ENCODE peak calls at places on chromosomes 12 and 14, in four cellular contexts. One of them, this sample, is unnamed.
A peak's percentile ranks its signal among the peaks of the same experiment; 100 is the strongest.

GRCh38 chr12:95605087-95605486 is 53.8 kb upstream of the USP44 start:
- DNase-seq in GM23248: peak; percentile 40
- DNase-seq in CD8-positive, alpha-beta T cell: no peak
- DNase-seq in tibial artery: no peak
- DNase-seq in this sample: no peak

GRCh38 chr12:29599397-29599796 is 101.9 kb upstream of the OVCH1 start:
- DNase-seq in tibial artery: no peak
- DNase-seq in CD8-positive, alpha-beta T cell: no peak
- DNase-seq in GM23248: peak; percentile 83
- DNase-seq in this sample: no peak

GRCh38 chr14:105162374-105162979 is 6.1 kb downstream of the JAG2 start:
- DNase-seq in tibial artery: no peak
- DNase-seq in GM23248: no peak
- DNase-seq in CD8-positive, alpha-beta T cell: no peak
- DNase-seq in this sample: peak; percentile 17

GRCh38 chr12:14261096-14261495 is 104.4 kb upstream of the ATF7IP start:
- DNase-seq in CD8-positive, alpha-beta T cell: no peak
- DNase-seq in tibial artery: no peak
- DNase-seq in GM23248: no peak
- DNase-seq in this sample: no peak

GRCh38 chr12:96033549-96034389 is 1.6 kb downstream of the LTA4H start:
- DNase-seq in CD8-positive, alpha-beta T cell: no peak
- DNase-seq in GM23248: no peak
- DNase-seq in tibial artery: no peak
- DNase-seq in this sample: no peak

GRCh38 chr12:76685246-76685678 is 78.7 kb upstream of the ZDHHC17 start:
- DNase-seq in tibial artery: no peak
- DNase-seq in CD8-positive, alpha-beta T cell: no peak
- DNase-seq in GM23248: peak; percentile 56
- DNase-seq in this sample: peak; percentile 16

GRCh38 chr12:7479784-7480183 is 23.8 kb downstream of the CD163 start:
- DNase-seq in tibial artery: no peak
- DNase-seq in GM23248: peak; percentile 26
- DNase-seq in CD8-positive, alpha-beta T cell: no peak
- DNase-seq in this sample: no peak

GRCh38 chr14:67429651-67430205 is 17.8 kb upstream of the PLEK2 start:
- DNase-seq in tibial artery: no peak
- DNase-seq in CD8-positive, alpha-beta T cell: no peak
- DNase-seq in GM23248: no peak
- DNase-seq in this sample: no peak

GRCh38 chr14:59482471-59483331 is 1.5 kb downstream of the L3HYPDH start:
- DNase-seq in CD8-positive, alpha-beta T cell: no peak
- DNase-seq in tibial artery: peak; percentile 34
- DNase-seq in GM23248: peak; percentile 96
- DNase-seq in this sample: no peak

GRCh38 chr12:2876431-2877046 is 435 bp downstream of the FOXM1 start:
- DNase-seq in GM23248: peak; percentile 57
- DNase-seq in tibial artery: no peak
- DNase-seq in CD8-positive, alpha-beta T cell: no peak
- DNase-seq in this sample: no peak

GRCh38 chr14:24136684-24137528 is 912 bp downstream of the PSME1 start:
- DNase-seq in GM23248: no peak
- DNase-seq in CD8-positive, alpha-beta T cell: no peak
- DNase-seq in tibial artery: no peak
- DNase-seq in this sample: no peak

GRCh38 chr12:1932264-1932777 is 13.9 kb upstream of the CACNA2D4 start:
- DNase-seq in GM23248: peak; percentile 53
- DNase-seq in tibial artery: no peak
- DNase-seq in CD8-positive, alpha-beta T cell: no peak
- DNase-seq in this sample: no peak

GRCh38 chr14:61704554-61704953 is 9.2 kb downstream of the HIF1A start:
- DNase-seq in CD8-positive, alpha-beta T cell: no peak
- DNase-seq in GM23248: peak; percentile 48
- DNase-seq in tibial artery: no peak
- DNase-seq in this sample: no peak

GRCh38 chr12:69475237-69475984 is 5.2 kb downstream of the FRS2 start:
- DNase-seq in GM23248: peak; percentile 58
- DNase-seq in CD8-positive, alpha-beta T cell: no peak
- DNase-seq in tibial artery: no peak
- DNase-seq in this sample: no peak

DNA sequence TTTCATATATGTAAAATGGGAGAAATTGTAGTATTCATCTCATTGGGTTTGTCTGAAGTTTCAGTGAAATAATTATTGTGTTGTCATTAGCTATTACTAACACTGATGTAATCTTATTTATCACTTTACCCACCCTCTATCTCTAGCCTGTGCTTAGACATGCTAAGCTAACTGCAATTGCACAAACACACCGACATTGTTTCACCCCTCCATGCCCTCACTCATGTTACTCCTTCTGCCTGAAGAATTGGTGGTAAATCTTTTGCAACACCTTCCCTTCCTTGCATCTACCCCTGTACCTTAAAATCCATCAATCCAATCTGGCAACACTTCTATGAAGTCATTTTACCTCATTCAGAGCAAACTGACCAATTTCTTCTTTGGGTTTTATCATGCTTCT is 241.5 kb downstream of the BCAT1 start:
- DNase-seq in tibial artery: no peak
- DNase-seq in CD8-positive, alpha-beta T cell: no peak
- DNase-seq in GM23248: no peak
- DNase-seq in this sample: no peak
- H3K27ac ChIP-seq in tibial artery: no peak overlapping the region
- H3K27ac ChIP-seq in CD8-positive, alpha-beta T cell: no peak overlapping the region
- H3K27ac ChIP-seq in GM23248: no peak overlapping the region
- H3K27ac ChIP-seq in this sample: no peak overlapping the region

GRCh38 chr14:32510815-32511214 is 181.7 kb downstream of the AKAP6 start:
- DNase-seq in GM23248: no peak
- DNase-seq in tibial artery: no peak
- DNase-seq in CD8-positive, alpha-beta T cell: no peak
- DNase-seq in this sample: no peak
- H3K27ac ChIP-seq in GM23248: peak overlapping the region; percentile 94
- H3K27ac ChIP-seq in tibial artery: peak overlapping the region; percentile 52
- H3K27ac ChIP-seq in CD8-positive, alpha-beta T cell: no peak overlapping the region
- H3K27ac ChIP-seq in this sample: peak overlapping the region; percentile 95

GRCh38 chr12:57540998-57541397 is 6.0 kb downstream of the DCTN2 start:
- DNase-seq in GM23248: no peak
- DNase-seq in tibial artery: no peak
- DNase-seq in CD8-positive, alpha-beta T cell: no peak
- DNase-seq in this sample: no peak
- H3K27ac ChIP-seq in GM23248: no peak overlapping the region
- H3K27ac ChIP-seq in tibial artery: no peak overlapping the region
- H3K27ac ChIP-seq in CD8-positive, alpha-beta T cell: no peak overlapping the region
- H3K27ac ChIP-seq in this sample: no peak overlapping the region

DNA sequence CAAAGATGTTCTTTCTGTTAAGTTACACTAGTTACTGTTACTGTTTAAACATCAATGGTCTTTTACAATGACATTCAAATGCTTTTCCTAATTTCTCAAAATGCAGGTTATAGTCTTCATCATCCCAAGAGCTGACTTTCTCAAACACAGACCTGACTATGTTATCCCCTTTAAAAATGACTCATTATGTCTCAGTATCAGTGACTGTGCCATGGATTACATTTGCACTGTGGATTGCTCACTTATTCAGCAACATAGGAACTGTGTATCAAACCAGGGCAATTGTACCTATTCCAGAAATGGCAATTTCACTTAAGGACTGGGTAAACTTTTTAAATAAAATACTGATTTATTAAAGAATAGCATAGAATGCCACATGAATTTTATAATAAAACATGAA is 630.2 kb upstream of the NOVA1 start:
- DNase-seq in tibial artery: no peak
- DNase-seq in CD8-positive, alpha-beta T cell: no peak
- DNase-seq in GM23248: no peak
- DNase-seq in this sample: no peak
- H3K27ac ChIP-seq in tibial artery: no peak overlapping the region
- H3K27ac ChIP-seq in CD8-positive, alpha-beta T cell: no peak overlapping the region
- H3K27ac ChIP-seq in GM23248: no peak overlapping the region
- H3K27ac ChIP-seq in this sample: no peak overlapping the region

DNA sequence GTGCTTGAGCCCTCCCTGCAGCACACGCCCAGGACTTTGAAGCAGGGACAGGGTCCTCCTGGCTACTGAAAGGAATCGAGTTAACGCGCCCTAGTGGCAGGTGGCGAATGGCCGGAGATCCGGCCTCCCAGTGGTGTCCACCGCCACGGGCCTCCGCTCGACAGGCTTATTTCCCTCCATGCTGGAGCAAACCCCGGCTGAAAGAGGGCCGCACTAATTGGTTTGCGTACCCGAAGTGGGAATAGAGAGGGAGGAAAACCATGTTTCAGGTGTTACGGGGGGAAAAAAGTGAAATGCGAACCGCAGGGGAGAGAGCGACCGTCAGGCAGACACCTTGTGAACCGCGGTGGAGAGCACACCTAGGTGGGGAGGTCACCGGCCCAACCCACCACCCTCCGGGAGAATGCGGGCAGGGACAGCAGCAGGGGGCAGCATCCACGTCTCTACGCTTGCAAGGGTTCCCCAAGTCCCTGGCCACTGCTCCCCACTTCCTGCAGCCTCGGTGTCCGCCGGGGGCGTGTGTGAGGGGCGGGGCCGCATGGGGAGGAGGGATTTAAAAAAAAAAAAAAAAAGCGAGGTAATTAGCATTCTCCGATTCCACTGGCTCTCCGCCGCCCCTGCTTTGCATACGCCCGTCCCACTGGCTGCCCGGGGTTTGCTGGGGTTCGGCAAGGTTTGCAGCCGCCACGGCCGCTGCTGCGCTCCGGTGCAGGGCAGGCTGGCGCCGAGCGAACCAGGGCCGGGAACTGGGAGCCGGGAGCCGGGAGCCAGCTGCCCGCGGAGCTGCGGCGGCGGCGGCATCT is 224.6 kb upstream of the CRY1 start:
- DNase-seq in CD8-positive, alpha-beta T cell: peak; percentile 82
- DNase-seq in tibial artery: peak; percentile 49
- DNase-seq in GM23248: peak; percentile 93
- DNase-seq in this sample: peak; percentile 22
- H3K27ac ChIP-seq in CD8-positive, alpha-beta T cell: peak overlapping the region; percentile 81
- H3K27ac ChIP-seq in tibial artery: no peak overlapping the region
- H3K27ac ChIP-seq in GM23248: no peak overlapping the region
- H3K27ac ChIP-seq in this sample: no peak overlapping the region

DNA sequence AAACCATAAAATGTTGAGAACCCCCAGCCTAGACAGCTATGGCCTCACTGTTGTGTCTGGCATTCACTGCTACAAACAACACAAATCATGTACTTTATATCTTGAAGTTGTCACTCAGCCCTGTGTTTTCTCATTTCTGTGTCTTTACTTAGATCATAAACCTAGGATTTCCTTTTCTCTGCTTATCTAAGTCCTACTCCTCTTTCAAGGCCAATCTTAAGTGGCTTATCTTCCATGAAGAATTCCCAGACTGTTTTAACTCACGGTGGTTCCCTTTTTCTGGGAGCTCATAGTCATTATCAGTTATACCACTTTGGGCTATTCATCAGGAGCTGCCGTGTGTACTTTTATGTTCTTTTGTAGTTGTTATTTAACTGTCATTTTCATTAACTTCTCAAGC is 42.1 kb downstream of the FLRT2 start:
- DNase-seq in tibial artery: no peak
- DNase-seq in GM23248: no peak
- DNase-seq in CD8-positive, alpha-beta T cell: no peak
- DNase-seq in this sample: no peak
- H3K27ac ChIP-seq in tibial artery: no peak overlapping the region
- H3K27ac ChIP-seq in GM23248: peak overlapping the region; percentile 76
- H3K27ac ChIP-seq in CD8-positive, alpha-beta T cell: no peak overlapping the region
- H3K27ac ChIP-seq in this sample: no peak overlapping the region

GRCh38 chr14:73811164-73811503 is 40.5 kb upstream of the PTGR2 start:
- DNase-seq in tibial artery: no peak
- DNase-seq in GM23248: no peak
- DNase-seq in CD8-positive, alpha-beta T cell: no peak
- DNase-seq in this sample: no peak
- H3K27ac ChIP-seq in tibial artery: no peak overlapping the region
- H3K27ac ChIP-seq in GM23248: no peak overlapping the region
- H3K27ac ChIP-seq in CD8-positive, alpha-beta T cell: no peak overlapping the region
- H3K27ac ChIP-seq in this sample: no peak overlapping the region